ENCODE peak calls at places on chromosomes 4 and X, in four cellular contexts. H is mesenchymal stem cell, U is H9, D is neuronal stem cell. F is an unnamed sample.

GRCh38 chr4:73589887-73590801 is 30.1 kb downstream of the RASSF6 start:
- DNase-seq in D (no peak), U (no peak), H (peak), F (no peak)

GRCh38 chr4:168868044-168868855 is 141.8 kb downstream of the CBR4 start:
- DNase-seq in H (peak), D (no peak), U (no peak), F (peak)

GRCh38 chr4:125140966-125141495 is 173.7 kb upstream of the FAT4 start:
- DNase-seq in H (peak), D (no peak), U (no peak), F (peak)

GRCh38 chr4:188903995-188904394 is 764.8 kb downstream of the TRIML1 start:
- DNase-seq in H (no peak), D (no peak), U (no peak), F (no peak)

GRCh38 chr4:19689511-19689910 is 562.2 kb upstream of the SLIT2 start:
- DNase-seq in D (no peak), H (peak), U (no peak), F (peak)

GRCh38 chrX:113950081-113950678 is 633.7 kb upstream of the HTR2C start:
- DNase-seq in H (no peak), U (no peak), D (no peak), F (no peak)

GRCh38 chr4:55127053-55127452 is 1.7 kb upstream of the KDR start:
- DNase-seq in U (no peak), D (no peak), H (no peak), F (no peak)

GRCh38 chr4:74896595-74896994 is 36.3 kb upstream of the PARM1 start:
- DNase-seq in U (no peak), H (no peak), D (no peak), F (no peak)

GRCh38 chrX:20432746-20433374 is 166.2 kb upstream of the RPS6KA3 start:
- DNase-seq in D (no peak), H (peak), U (no peak), F (no peak)
- H3K4me2 ChIP-seq in D (no peak), H (no peak), U (no peak), F (no peak)

GRCh38 chrX:8043121-8043520 is 115.9 kb upstream of the PNPLA4 start:
- DNase-seq in H (no peak), U (no peak), D (no peak), F (peak)
- H3K27ac ChIP-seq in H (no peak), U (no peak), D (no peak), F (no peak)

GRCh38 chrX:135481696-135482179 is 38.7 kb upstream of the INTS6L start:
- DNase-seq in D (no peak), H (no peak), U (no peak), F (no peak)

GRCh38 chrX:135480076-135480475 is 40.4 kb upstream of the INTS6L start:
- DNase-seq in D (no peak), U (no peak), H (no peak), F (no peak)

GRCh38 chrX:135489542-135489941 is 30.9 kb upstream of the INTS6L start:
- DNase-seq in D (no peak), U (no peak), H (no peak), F (no peak)

DNA sequence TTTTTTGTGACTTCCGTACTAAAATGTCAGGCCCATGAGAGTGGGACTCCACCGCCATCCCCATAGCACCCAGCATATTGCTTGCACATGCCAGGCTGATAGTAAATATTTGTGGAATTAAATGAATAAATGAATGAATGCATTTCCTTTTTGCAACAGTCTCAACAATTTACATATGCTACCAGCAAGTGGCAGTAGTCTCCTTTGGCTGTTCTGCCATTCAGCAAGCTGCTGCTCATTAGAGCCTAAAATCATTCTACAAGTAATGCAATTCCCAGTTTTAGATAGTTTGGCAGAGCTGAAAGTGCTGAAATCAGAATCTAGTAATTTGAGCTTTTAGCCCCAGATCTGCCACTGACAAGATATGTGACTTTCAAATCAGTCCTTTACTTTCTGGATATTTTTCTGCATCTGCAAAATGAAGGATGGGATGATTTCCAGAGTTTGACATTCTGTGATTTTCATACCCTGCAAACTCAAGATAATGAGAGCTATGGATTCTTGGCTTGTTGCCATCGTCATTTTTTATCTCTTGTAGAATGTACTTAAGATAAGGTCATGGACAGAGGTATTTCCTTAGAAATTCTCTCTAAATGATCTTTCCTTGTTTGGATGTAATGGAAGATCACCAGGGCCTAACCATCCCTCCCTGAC is 35.7 kb upstream of the INTS6L start:
- DNase-seq in U (no peak), H (peak), D (no peak), F (peak)
- H2BK12ac ChIP-seq in U (no peak), H (no peak), D (no peak), F (no peak)

DNA sequence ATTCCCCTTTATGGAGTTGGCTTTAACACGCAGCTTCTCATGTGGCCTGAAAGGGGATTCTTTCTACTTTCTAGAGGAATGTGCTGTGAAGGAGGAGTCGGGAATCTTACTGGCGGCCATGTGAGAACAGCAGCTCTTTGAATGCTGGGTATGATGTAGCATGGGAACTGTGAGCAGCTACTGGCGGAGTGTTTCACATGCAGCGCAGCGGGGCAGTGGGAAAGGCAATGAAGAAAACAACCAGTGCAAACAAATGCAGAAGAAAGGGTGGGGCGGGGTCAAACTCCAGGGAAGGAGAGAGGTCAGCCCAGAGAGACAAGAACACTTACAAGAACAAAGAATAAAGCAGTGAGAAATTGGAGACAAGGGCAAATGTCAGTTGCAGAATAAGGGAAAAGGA is 363.8 kb upstream of the FTHL17 start:
- DNase-seq in H (peak), D (peak), U (peak), F (no peak)
- H3K4me2 ChIP-seq in H (no peak), D (no peak), U (no peak), F (no peak)

GRCh38 chrX:43000121-43000520 is 222.2 kb upstream of the PPP1R2C start:
- DNase-seq in H (no peak), D (no peak), U (no peak), F (peak)

GRCh38 chrX:43002526-43003203 is 224.7 kb upstream of the PPP1R2C start:
- DNase-seq in U (no peak), H (no peak), D (no peak), F (no peak)

GRCh38 chrX:43005561-43005960 is 227.6 kb upstream of the PPP1R2C start:
- DNase-seq in H (no peak), D (no peak), U (peak), F (no peak)

GRCh38 chrX:43003939-43004338 is 226.0 kb upstream of the PPP1R2C start:
- DNase-seq in D (no peak), U (no peak), H (no peak), F (no peak)

DNA sequence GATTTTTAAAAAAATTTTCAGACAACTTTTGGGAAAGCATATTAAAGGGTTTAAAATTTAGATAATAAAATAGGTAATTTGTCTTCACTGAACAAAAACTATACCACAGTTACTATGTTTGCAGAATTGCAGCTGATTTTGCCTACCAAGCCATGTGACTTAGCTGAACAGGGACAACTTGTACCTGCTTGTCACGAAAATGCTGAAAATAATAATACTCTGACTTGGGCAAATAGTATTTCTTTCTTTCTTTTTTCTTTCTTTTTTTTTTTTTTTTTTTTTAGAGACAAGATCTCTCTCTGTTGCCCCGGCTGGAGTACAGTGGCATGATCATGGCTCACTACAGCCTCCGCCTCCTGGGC is 225.2 kb upstream of the PPP1R2C start:
- DNase-seq in D (no peak), H (no peak), U (no peak), F (no peak)
- H3K27ac ChIP-seq in D (no peak), H (no peak), U (no peak), F (no peak)

DNA sequence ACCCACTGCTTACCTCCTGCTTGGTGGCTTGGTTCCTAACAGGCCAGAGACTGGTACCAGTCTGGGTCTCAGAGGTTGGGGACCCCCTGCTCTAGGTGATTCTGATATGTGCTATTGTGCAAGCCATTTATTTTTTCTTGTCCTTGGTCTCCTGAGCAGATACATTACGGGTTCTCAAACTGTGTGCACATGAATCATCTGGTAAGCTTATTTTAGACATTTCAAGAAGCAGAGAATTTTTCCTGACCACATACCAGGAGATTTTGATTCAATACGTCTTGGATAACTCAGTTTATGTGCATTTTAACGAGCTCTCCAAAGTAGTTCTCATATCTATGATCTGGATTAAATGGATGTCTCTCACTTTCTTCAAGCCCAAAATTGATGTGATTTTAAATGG is 77.2 kb downstream of the FHIP1A start:
- DNase-seq in U (no peak), H (peak), D (no peak), F (no peak)
- H2BK12ac ChIP-seq in U (peak), H (no peak), D (no peak), F (no peak)

GRCh38 chr4:70914631-70915030 is 12.5 kb downstream of the MOB1B start:
- DNase-seq in U (no peak), D (no peak), H (no peak), F (no peak)
- H3K4me2 ChIP-seq in U (no peak), D (no peak), H (no peak), F (no peak)

DNA sequence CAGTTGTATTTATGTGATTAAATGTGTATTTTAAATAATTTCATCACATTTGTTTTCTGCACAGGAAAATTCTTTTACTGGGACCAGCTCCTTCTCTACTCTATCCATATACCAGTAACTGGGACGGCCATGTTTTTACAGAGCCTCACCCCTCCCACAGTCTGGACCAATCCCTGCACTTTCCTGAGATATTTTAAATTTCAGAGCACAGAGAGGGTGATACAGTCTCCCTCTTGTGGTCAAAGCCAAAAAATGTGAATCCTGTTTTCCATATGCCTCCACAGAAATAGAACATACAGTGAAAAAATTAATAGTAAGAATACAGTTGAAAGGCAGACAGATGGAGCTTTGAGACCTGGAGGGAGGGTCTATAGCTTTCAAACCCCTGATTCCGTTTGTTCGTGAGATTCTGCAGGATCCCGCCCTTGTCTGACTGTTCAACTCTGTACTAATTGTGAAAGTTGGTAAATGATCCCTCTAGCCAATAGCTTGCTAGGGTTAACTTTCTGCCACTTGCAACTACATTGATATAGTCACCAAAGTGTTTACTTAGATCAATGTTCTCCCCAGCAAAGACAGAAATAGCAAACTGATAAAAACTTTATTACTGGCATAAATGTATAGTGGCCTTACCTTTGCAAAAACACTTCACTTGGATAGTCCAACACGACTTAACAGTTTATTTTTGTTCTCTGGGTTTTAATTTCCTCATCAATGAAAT is 172.2 kb downstream of the PPARGC1A start:
- DNase-seq in H (peak), U (no peak), D (no peak), F (no peak)
- H3K27ac ChIP-seq in H (no peak), U (no peak), D (no peak), F (no peak)

DNA sequence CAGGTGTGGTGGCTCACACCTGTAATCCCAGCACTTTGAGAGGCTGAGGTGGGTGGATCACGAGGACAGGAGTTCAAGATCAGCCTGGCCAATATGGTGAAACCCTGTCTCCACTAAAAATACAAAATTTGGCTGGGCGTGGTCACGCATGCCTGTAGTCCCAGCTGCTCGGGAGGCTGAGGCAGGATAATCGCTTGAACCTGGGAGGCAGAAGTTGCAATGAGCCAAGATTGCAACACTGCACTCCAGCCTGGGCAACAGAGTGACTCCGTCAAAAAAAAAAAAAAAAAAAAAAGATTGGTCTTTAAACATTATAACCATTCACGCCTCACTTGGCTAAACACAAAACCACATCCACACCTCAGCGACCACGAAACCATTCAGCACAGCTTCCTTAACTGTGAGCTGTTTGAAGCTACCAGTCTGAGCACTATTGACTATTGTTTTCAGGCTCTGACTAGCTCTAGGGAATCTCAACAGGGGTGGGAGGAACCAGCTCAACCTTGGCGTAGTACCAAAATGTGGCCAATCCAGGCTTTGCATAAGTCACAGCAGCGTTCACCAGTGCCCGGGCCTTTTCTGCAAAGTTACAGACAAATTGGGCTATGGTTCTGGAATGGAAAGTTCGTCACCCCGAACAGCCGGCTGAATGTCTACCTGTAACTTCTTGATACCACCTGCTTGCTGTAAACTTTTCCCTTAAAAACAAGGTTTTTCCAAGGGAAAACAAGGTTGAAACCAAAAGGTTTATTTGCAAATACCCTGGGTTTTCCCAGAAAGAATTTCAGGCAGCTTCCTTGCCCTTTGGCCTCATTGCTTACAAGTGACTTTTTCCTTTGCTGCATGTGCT is 73.6 kb upstream of the DHX15 start:
- DNase-seq in D (no peak), H (peak), U (no peak), F (peak)
- H2BK12ac ChIP-seq in D (no peak), H (no peak), U (no peak), F (no peak)

GRCh38 chr4:123017636-123018390 is 95.4 kb upstream of the NUDT6 start:
- DNase-seq in H (no peak), U (no peak), D (no peak), F (no peak)

GRCh38 chr4:123020285-123020684 is 97.9 kb upstream of the NUDT6 start:
- DNase-seq in U (no peak), H (no peak), D (no peak), F (no peak)

GRCh38 chr4:123014038-123014437 is 91.6 kb upstream of the NUDT6 start:
- DNase-seq in U (no peak), H (no peak), D (no peak), F (peak)

GRCh38 chr4:123017078-123017477 is 94.7 kb upstream of the NUDT6 start:
- DNase-seq in D (no peak), H (no peak), U (no peak), F (no peak)

DNA sequence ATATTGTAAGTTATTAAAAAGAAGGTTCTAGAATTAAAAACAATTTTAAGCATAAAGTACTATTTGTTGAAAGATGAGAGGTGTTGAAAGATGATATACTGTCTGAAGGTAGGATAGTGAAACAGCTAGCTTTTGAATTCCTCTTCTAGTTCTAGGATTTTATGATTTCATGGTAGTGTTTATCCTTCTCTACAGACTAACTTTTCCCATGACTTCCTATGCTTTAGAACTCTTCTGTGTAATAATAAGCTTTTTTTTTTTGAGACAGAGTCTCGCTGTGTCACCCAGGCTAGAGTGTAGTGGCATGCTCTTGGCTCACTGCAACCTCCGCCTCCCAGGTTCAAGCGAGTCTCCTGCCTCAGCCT is 96.0 kb upstream of the NUDT6 start:
- DNase-seq in H (no peak), D (no peak), U (no peak), F (no peak)
- H3K4me2 ChIP-seq in H (no peak), D (no peak), U (no peak), F (no peak)